ENCODE peak calls at places on chromosomes 2 and 18, in six cellular contexts. F is astrocyte of the hippocampus; L is HepG2; P is fibroblast of lung; R is NCI-H510A treated with DMSO at 0.1 percent for 48 hours; D is stimulated activated CD8-positive, alpha-beta memory T cell treated with anti-CD3 and anti-CD28 coated beads, Interleukin-2, amount 100 ng/mL, for 48 hours. Q is an unnamed sample.

GRCh38 chr18:37582306-37582705 is 16.7 kb upstream of the CELF4 start:
- DNase-seq in F (no peak), L (no peak), P (no peak), R (no peak), D (no peak), Q (no peak)

GRCh38 chr18:47881752-47882455 is 48.6 kb downstream of the SMAD2 start:
- DNase-seq in F (peak), L (peak), P (peak), R (no peak), D (no peak), Q (peak)

GRCh38 chr2:182148344-182148743 is 162.7 kb downstream of the PPP1R1C start:
- DNase-seq in F (peak), L (no peak), P (peak), R (no peak), D (no peak), Q (no peak)

GRCh38 chr2:105455488-105455991 is 56.7 kb upstream of the FHL2 start:
- DNase-seq in F (peak), L (peak), P (peak), R (peak), D (no peak), Q (peak)

GRCh38 chr2:211766689-211767088 is 771.9 kb downstream of the ERBB4 start:
- DNase-seq in F (no peak), L (no peak), P (no peak), R (peak), D (no peak), Q (peak)

GRCh38 chr2:20486571-20486970 is 39.7 kb downstream of the RHOB start:
- DNase-seq in F (no peak), L (no peak), P (no peak), R (no peak), D (no peak), Q (no peak)

GRCh38 chr2:213834331-213834730 is 550.1 kb downstream of the SPAG16 start:
- DNase-seq in F (peak), L (no peak), P (peak), R (no peak), D (no peak), Q (peak)

GRCh38 chr18:11320981-11321380 is 171.6 kb upstream of the PIEZO2 start:
- DNase-seq in F (peak), L (no peak), P (peak), R (no peak), D (no peak), Q (no peak)

GRCh38 chr2:29229640-29230039 is 114.4 kb downstream of the CLIP4 start:
- DNase-seq in F (no peak), L (no peak), P (no peak), R (no peak), D (no peak), Q (no peak)

GRCh38 chr2:16094851-16095250 is 154.5 kb downstream of the MYCN start:
- DNase-seq in F (no peak), L (no peak), P (no peak), R (no peak), D (no peak), Q (no peak)

GRCh38 chr2:120236791-120237190 is 13.6 kb upstream of the TMEM185B start:
- DNase-seq in F (no peak), L (no peak), P (no peak), R (no peak), D (no peak), Q (no peak)

GRCh38 chr2:17257194-17257909 is 260.9 kb downstream of the RAD51AP2 start:
- DNase-seq in F (peak), L (no peak), P (peak), R (no peak), D (no peak), Q (peak)

GRCh38 chr2:113920996-113921395 is 31.1 kb downstream of the ACTR3 start:
- DNase-seq in F (peak), L (no peak), P (peak), R (no peak), D (no peak), Q (no peak)

GRCh38 chr2:56167616-56168015 is 16.2 kb upstream of the CCDC85A start:
- DNase-seq in F (no peak), L (no peak), P (peak), R (peak), D (no peak), Q (peak)

GRCh38 chr18:76524900-76525698 is 30.1 kb upstream of the ZNF516 start:
- DNase-seq in F (peak), L (peak), P (peak), R (peak), D (no peak), Q (peak)

GRCh38 chr18:910247-910646 is 5.6 kb downstream of the ADCYAP1 start:
- DNase-seq in F (no peak), L (no peak), P (no peak), R (no peak), D (no peak), Q (no peak)

GRCh38 chr2:54579682-54580349 is 123.7 kb downstream of the SPTBN1 start:
- DNase-seq in F (no peak), L (peak), P (no peak), R (no peak), D (no peak), Q (peak)

GRCh38 chr2:46387886-46388515 is 90.8 kb downstream of the EPAS1 start:
- DNase-seq in F (no peak), L (peak), P (no peak), R (no peak), D (no peak), Q (no peak)

GRCh38 chr2:61328707-61329251 is 142.1 kb downstream of the USP34 start:
- DNase-seq in F (peak), L (no peak), P (peak), R (peak), D (no peak), Q (peak)

GRCh38 chr18:3012306-3012919 is 531 bp downstream of the LPIN2 start:
- DNase-seq in F (no peak), L (no peak), P (peak), R (no peak), D (peak), Q (no peak)

GRCh38 chr2:226758886-226759660 is 40.5 kb downstream of the IRS1 start:
- DNase-seq in F (peak), L (no peak), P (peak), R (no peak), D (no peak), Q (peak)

GRCh38 chr2:108069515-108070310 is 83.4 kb downstream of the SLC5A7 start:
- DNase-seq in F (no peak), L (peak), P (no peak), R (peak), D (no peak), Q (no peak)

GRCh38 chr2:174690026-174690425 is 74.2 kb downstream of the CHRNA1 start:
- DNase-seq in F (no peak), L (no peak), P (no peak), R (no peak), D (no peak), Q (no peak)

GRCh38 chr18:74316257-74317180 is 880 bp downstream of the C18orf63 start:
- DNase-seq in F (peak), L (peak), P (peak), R (no peak), D (no peak), Q (peak)

GRCh38 chr2:85585781-85586105 is 1.5 kb downstream of the VAMP5 start:
- DNase-seq in F (peak), L (no peak), P (peak), R (no peak), D (no peak), Q (peak)

GRCh38 chr2:18546586-18546985 is 13.9 kb downstream of the RDH14 start:
- DNase-seq in F (no peak), L (peak), P (no peak), R (peak), D (no peak), Q (no peak)

GRCh38 chr2:43305006-43305405 is 78.6 kb upstream of the ZFP36L2 start:
- DNase-seq in F (no peak), L (no peak), P (no peak), R (no peak), D (no peak), Q (no peak)

Q was measured in renal cortical epithelial cell.